ENCODE peak calls at places on chromosomes 16 and 17, in four cellular contexts. S is heart left ventricle, D is PC-3, C is AG04450. U is an unnamed sample.

GRCh38 chr17:82863941-82864720 is 24.3 kb upstream of the ZNF750 start:
- DNase-seq in D (peak; percentile 16), S (no peak), C (peak; percentile 59), U (no peak)

GRCh38 chr16:50789757-50790156 is 47.9 kb downstream of the CYLD start:
- DNase-seq in S (no peak), D (no peak), C (no peak), U (no peak)

GRCh38 chr16:66588981-66589713 is 9.9 kb downstream of the CMTM2 start:
- DNase-seq in C (no peak), S (peak; percentile 51), D (peak; percentile 14), U (peak; percentile 49)

GRCh38 chr17:39197380-39198185 is at the start of gene CACNB1:
- DNase-seq in C (peak; percentile 18), D (peak; percentile 58), S (peak; percentile 84), U (peak; percentile 77)

GRCh38 chr16:19366384-19366783 is 51.3 kb upstream of the TMC5 start:
- DNase-seq in D (no peak), C (no peak), S (no peak), U (no peak)

GRCh38 chr17:14205992-14206461 is 30.6 kb downstream of the CDRT15 start:
- DNase-seq in C (no peak), D (peak; percentile 99), S (peak; percentile 90), U (peak; percentile 71)

GRCh38 chr16:81446318-81447275 is 2.0 kb downstream of the CMIP start:
- DNase-seq in D (peak; percentile 83), S (no peak), C (no peak), U (no peak)

GRCh38 chr16:53091508-53092211 is 36.9 kb downstream of the CHD9 start:
- DNase-seq in S (peak; percentile 85), C (peak; percentile 71), D (no peak), U (peak; percentile 69)

GRCh38 chr16:52466998-52467397 is 79.9 kb downstream of the TOX3 start:
- DNase-seq in D (no peak), C (no peak), S (no peak), U (no peak)

GRCh38 chr16:1309888-1310831 is 724 bp downstream of the UBE2I start:
- DNase-seq in C (no peak), D (no peak), S (peak; percentile 72), U (peak; percentile 49)
- H3K4me3 ChIP-seq in C (peak overlapping the region; percentile 63), D (peak overlapping the region; percentile 85), S (peak overlapping the region; percentile 87), U (peak overlapping the region; percentile 81)

DNA sequence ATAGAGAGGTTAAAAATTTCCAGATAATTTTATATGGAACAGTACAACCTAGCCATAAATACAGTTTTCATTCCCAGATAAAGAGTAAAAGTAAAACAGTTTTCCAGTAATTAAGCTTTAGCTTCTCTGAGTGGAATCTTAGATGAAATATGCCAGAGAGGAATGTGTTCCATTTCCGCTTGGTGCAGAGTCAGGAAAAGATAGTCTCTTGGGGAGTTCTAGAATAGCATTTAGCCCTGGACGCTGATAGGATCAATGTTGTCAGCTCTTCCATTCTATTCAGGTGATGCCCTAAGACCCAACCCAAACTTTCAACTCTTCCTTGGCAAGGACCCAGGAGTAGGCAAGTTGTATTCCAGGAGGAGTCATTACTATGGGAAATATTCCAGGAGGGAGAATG is 30.9 kb upstream of the ABCA3 start:
- DNase-seq in S (no peak), D (no peak), C (no peak), U (no peak)
- H3K27ac ChIP-seq in S (peak overlapping the region; percentile 6), D (no peak overlapping the region), C (no peak overlapping the region), U (no peak overlapping the region)

DNA sequence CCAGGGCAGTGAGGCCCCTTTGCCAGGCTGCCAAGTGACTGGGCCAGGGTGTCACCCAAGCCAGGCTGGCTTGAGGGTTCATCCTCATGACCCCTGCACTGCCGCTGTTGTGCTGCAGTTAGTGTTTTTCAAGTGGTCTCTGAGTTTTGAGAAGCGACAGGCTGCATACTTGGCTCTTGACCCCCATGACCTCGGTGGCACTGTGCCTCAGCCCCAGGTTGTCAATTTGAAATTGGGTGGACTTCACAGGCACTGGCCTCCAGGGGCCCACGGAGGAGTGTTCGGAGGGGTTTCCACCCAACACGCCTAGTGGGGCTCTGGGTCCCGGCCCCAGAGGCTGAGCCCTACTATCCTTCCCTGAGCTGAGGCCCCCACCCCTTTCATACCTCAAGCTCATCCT is 42.7 kb downstream of the DHRS7B start:
- DNase-seq in S (no peak), D (no peak), C (no peak), U (no peak)
- H3K4me3 ChIP-seq in S (no peak overlapping the region), D (no peak overlapping the region), C (no peak overlapping the region), U (no peak overlapping the region)

GRCh38 chr17:4610162-4610561 is 25.8 kb downstream of the SMTNL2 start:
- DNase-seq in D (no peak), C (no peak), S (no peak), U (no peak)

GRCh38 chr17:4609761-4610160 is 25.4 kb downstream of the SMTNL2 start:
- DNase-seq in D (no peak), C (no peak), S (no peak), U (no peak)

GRCh38 chr17:4605826-4606225 is 21.5 kb downstream of the SMTNL2 start:
- DNase-seq in C (no peak), D (no peak), S (peak; percentile 75), U (no peak)

GRCh38 chr17:4607261-4607731 is 23.0 kb downstream of the SMTNL2 start:
- DNase-seq in C (no peak), D (no peak), S (no peak), U (no peak)

DNA sequence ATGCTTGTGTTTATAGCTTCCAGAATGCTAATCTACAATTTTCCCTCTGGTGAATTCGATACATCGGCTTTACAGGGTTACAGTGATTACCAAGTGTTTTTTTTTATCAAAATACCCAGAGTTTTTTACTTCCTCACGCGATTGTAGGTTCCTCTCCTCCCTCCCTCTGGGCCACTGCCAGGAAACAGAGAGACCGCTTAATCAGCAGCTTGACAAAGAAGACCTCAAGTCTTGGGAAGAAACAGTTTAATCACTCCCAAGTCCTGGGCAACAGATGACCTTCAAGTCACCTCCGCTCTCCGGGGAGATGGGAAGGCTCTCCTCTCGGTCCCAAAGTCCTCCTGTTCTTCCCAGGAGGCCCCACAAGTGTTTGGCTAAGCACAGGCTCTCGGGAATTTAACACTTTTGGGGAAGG is 23.5 kb downstream of the SMTNL2 start:
- DNase-seq in C (no peak), D (no peak), S (peak; percentile 91), U (peak; percentile 59)
- H3K27ac ChIP-seq in C (no peak overlapping the region), D (no peak overlapping the region), S (peak overlapping the region; percentile 43), U (no peak overlapping the region)

DNA sequence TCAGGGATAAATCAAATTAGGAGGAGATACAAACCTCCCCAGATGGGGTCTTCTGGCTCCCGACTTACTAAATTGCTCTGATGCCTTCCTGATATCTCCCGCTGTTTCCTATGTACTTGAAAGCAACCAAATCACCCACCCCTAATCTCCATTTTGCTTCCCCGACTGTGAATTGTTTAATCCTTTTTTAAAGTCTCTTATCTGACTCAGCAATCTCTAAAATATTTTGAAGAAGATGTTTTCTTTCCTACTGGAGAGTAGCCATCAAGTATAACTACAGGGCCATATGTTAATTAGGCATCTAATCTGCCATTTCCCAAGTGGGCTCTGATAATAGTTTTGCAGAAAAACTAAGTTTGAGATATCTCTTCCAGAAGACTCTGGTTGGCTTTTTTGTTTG is 365.2 kb upstream of the MAF start:
- DNase-seq in D (no peak), C (no peak), S (no peak), U (no peak)
- H3K4me3 ChIP-seq in D (no peak overlapping the region), C (no peak overlapping the region), S (no peak overlapping the region), U (no peak overlapping the region)

GRCh38 chr17:42655528-42655927 is 3.6 kb upstream of the TUBG2 start:
- DNase-seq in D (no peak), C (no peak), S (no peak), U (no peak)
- H3K27ac ChIP-seq in D (no peak overlapping the region), C (no peak overlapping the region), S (no peak overlapping the region), U (no peak overlapping the region)

GRCh38 chr16:57478396-57479024 is 7.8 kb downstream of the DOK4 start:
- DNase-seq in C (no peak), D (no peak), S (no peak), U (no peak)
- H3K4me3 ChIP-seq in C (peak overlapping the region; percentile 63), D (no peak overlapping the region), S (peak overlapping the region; percentile 59), U (no peak overlapping the region)

GRCh38 chr16:85718682-85719081 is 29.9 kb upstream of the GINS2 start:
- DNase-seq in C (no peak), S (no peak), D (peak; percentile 23), U (no peak)

GRCh38 chr16:85720319-85720637 is 30.6 kb downstream of the C16orf74 start:
- DNase-seq in C (no peak), S (no peak), D (peak; percentile 90), U (no peak)

GRCh38 chr16:85717393-85718152 is 28.8 kb upstream of the GINS2 start:
- DNase-seq in D (peak; percentile 60), C (no peak), S (peak; percentile 67), U (peak; percentile 74)

GRCh38 chr16:85718153-85718477 is 29.4 kb upstream of the GINS2 start:
- DNase-seq in D (no peak), S (no peak), C (no peak), U (no peak)

GRCh38 chr16:85719605-85720318 is 31.0 kb upstream of the GINS2 start:
- DNase-seq in D (no peak), C (no peak), S (no peak), U (no peak)
- H3K27ac ChIP-seq in D (peak overlapping the region; percentile 28), C (no peak overlapping the region), S (no peak overlapping the region), U (no peak overlapping the region)

GRCh38 chr17:67469208-67469980 is 92.3 kb downstream of the PITPNC1 start:
- DNase-seq in D (no peak), C (no peak), S (no peak), U (no peak)
- H3K4me3 ChIP-seq in D (no peak overlapping the region), C (no peak overlapping the region), S (no peak overlapping the region), U (no peak overlapping the region)

DNA sequence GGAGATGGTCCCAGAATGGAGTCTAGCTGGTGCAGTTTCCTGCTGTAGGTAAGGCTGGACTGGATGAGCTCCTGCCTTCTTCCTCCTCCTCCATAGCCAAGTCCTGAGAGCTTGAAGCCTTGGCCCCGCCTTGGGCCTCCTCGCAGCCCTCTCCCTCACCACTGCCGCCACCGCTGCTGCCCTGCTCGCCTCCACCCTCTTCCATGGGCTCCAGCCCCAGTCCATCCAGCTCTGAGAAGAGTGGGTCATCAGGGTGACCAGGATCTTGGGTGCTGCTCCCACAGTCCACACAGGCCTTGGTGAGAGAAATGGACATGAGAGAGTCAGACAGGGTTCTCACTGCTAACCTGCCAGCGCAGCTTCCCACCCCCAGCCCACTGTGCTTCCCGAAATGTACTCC is 11.2 kb downstream of the PER1 start:
- DNase-seq in D (no peak), S (no peak), C (no peak), U (no peak)
- H3K27ac ChIP-seq in D (no peak overlapping the region), S (no peak overlapping the region), C (no peak overlapping the region), U (no peak overlapping the region)